ENCODE peak calls at places on chromosomes 5 and 9, in four cellular contexts. One of them, this sample, is unnamed.

GRCh38 chr5:132411382-132411925 is 41.9 kb downstream of the SLC22A5 start:
- DNase-seq in ovary: peak; percentile 46
- DNase-seq in hepatocyte: peak; percentile 33
- DNase-seq in cardiac muscle cell: no peak
- DNase-seq in this sample: no peak

GRCh38 chr9:7324031-7324654 is 475.4 kb downstream of the DMAC1 start:
- DNase-seq in cardiac muscle cell: no peak
- DNase-seq in ovary: no peak
- DNase-seq in hepatocyte: no peak
- DNase-seq in this sample: no peak

GRCh38 chr5:154320209-154320608 is 125.6 kb upstream of the SAP30L start:
- DNase-seq in ovary: no peak
- DNase-seq in cardiac muscle cell: no peak
- DNase-seq in hepatocyte: no peak
- DNase-seq in this sample: no peak

GRCh38 chr5:172775326-172776234 is 4.6 kb upstream of the DUSP1 start:
- DNase-seq in ovary: no peak
- DNase-seq in cardiac muscle cell: no peak
- DNase-seq in hepatocyte: peak; percentile 88
- DNase-seq in this sample: no peak

GRCh38 chr5:120942551-120942950 is 478.5 kb downstream of the PRR16 start:
- DNase-seq in cardiac muscle cell: no peak
- DNase-seq in hepatocyte: peak; percentile 31
- DNase-seq in ovary: no peak
- DNase-seq in this sample: no peak

GRCh38 chr5:74641778-74642542 is 1.4 kb upstream of the ENC1 start:
- DNase-seq in cardiac muscle cell: peak; percentile 71
- DNase-seq in hepatocyte: peak; percentile 80
- DNase-seq in ovary: peak; percentile 46
- DNase-seq in this sample: peak; percentile 62

GRCh38 chr9:86093788-86094555 is 5.4 kb downstream of the GOLM1 start:
- DNase-seq in cardiac muscle cell: no peak
- DNase-seq in hepatocyte: peak; percentile 89
- DNase-seq in ovary: no peak
- DNase-seq in this sample: no peak

GRCh38 chr5:40833712-40834229 is 1.3 kb downstream of the RPL37 start:
- DNase-seq in cardiac muscle cell: no peak
- DNase-seq in hepatocyte: no peak
- DNase-seq in ovary: no peak
- DNase-seq in this sample: no peak

DNA sequence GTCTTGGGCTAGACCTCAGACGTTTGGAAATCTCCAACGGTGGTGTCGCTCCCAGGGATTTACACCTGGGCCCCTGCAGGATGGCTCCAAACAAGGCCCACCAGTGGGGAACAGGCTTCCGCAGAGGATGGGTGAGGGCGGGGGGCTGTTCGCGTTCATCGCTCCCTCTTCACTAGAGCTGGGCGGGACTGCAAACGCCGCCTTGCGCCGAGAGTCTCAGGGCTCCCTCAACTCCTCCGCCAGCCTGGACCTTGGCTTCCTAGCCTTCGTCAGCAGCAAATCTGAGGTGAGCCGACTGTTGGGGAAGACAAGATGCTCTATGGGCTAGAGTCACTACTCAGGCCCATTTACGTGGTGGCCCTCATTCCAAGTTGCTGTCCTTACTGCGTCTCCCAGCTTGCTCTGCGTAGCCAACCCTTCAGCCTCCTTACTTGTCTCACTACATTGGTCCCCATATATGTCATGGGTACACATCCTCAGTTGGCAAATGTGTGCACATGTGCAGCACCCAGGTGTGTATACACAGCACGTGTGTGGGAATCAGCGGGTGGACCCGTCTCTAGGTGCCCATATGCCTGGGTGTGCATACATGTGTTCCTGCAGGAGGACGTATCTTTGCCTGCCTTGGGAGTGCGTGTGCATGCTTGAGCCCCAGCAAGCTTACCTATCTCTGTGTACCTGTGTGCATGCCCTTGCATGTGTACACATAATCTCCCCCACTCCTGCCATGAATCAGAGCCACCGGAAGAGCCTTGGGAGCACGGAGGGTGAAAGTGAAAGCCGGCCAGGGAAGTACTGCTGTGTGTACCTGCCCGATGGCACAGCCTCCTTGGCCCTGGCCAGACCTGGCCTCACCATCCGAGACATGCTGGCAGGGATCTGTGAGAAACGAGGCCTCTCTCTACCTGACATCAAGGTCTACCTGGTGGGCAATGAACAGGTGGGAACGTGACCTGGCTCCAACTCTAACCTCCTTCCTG is 10.5 kb downstream of the RGS14 start:
- DNase-seq in hepatocyte: no peak
- DNase-seq in ovary: no peak
- DNase-seq in cardiac muscle cell: no peak
- DNase-seq in this sample: no peak
- H3K4me3 ChIP-seq in hepatocyte: no peak overlapping the region
- H3K4me3 ChIP-seq in ovary: no peak overlapping the region
- H3K4me3 ChIP-seq in cardiac muscle cell: no peak overlapping the region
- H3K4me3 ChIP-seq in this sample: no peak overlapping the region

DNA sequence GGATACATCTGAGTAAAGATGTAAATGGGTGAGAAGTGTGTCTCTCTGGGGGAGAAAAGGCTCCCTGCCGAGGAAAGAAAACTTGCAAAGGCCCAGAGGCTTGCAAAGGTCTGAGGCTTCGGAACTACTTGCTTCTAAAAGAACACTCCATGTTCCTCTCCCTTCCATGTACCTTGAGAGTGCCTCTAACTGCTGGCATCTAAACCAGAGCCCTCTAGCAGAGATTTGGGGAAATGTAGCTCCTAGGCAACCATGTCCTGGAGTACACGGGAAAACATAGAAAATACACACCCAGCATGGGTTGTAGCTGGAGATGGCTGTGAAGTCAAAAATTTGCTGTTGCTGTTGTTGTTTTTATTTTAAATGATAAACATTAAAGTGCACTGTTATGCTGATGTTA is 151.6 kb downstream of the SYK start:
- DNase-seq in ovary: no peak
- DNase-seq in hepatocyte: no peak
- DNase-seq in cardiac muscle cell: no peak
- DNase-seq in this sample: no peak
- H3K36me3 ChIP-seq in ovary: no peaks in the 10 kb centered on the region
- H3K36me3 ChIP-seq in hepatocyte: no peaks in the 10 kb centered on the region
- H3K36me3 ChIP-seq in cardiac muscle cell: no peaks in the 10 kb centered on the region
- H3K36me3 ChIP-seq in this sample: no peaks in the 10 kb centered on the region

GRCh38 chr5:9831823-9832222 is 201.7 kb upstream of the TAS2R1 start:
- DNase-seq in ovary: no peak
- DNase-seq in hepatocyte: peak; percentile 21
- DNase-seq in cardiac muscle cell: no peak
- DNase-seq in this sample: no peak
- H3K4me3 ChIP-seq in ovary: no peak overlapping the region
- H3K4me3 ChIP-seq in hepatocyte: no peak overlapping the region
- H3K4me3 ChIP-seq in cardiac muscle cell: no peak overlapping the region
- H3K4me3 ChIP-seq in this sample: no peak overlapping the region

DNA sequence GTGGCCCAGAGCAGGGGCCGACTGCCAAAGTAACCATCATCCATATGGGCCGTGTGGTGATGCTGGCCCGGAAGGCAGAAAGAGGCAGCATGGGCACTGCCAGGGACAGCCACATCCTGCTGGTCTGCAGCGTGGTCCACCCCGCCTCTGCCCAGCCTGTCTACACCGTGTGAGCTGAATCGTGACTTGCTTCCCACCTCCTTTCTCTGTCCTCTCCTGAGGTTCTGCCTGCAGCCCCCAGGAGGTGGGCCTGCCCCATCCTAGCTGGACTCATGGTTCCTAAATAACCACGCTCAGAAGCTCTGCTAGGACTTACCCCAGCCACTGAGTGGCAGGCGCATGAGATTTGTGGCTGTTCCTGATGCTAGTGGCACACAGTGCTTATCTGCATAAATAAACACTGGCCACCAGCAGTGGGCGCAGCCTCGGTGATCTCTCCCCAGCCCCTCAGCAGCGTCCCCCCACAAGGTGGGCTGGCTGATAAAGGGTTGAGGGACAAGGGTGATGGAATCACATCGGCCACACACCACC is 22.6 kb upstream of the SUSD3 start:
- DNase-seq in ovary: no peak
- DNase-seq in cardiac muscle cell: no peak
- DNase-seq in hepatocyte: no peak
- DNase-seq in this sample: no peak
- H3K36me3 ChIP-seq in ovary: no peaks in the 10 kb centered on the region
- H3K36me3 ChIP-seq in cardiac muscle cell: no peaks in the 10 kb centered on the region
- H3K36me3 ChIP-seq in hepatocyte: no peaks in the 10 kb centered on the region
- H3K36me3 ChIP-seq in this sample: no peaks in the 10 kb centered on the region